ENCODE peak calls at places on chromosomes 4 and X, in six cellular contexts. U, J, Y, W, Z and H are unnamed samples.

GRCh38 chr4:186366326-186366725 is 100.3 kb downstream of the F11 start:
- DNase-seq in W (no peak), U (no peak), Y (no peak), Z (no peak), J (no peak), H (no peak)

GRCh38 chr4:155617312-155617711 is 49.3 kb upstream of the GUCY1A1 start:
- DNase-seq in J (no peak), Z (no peak), Y (no peak), U (no peak), W (no peak), H (no peak)

GRCh38 chr4:112973897-112974296 is 75.6 kb upstream of the ANK2 start:
- DNase-seq in U (no peak), Z (no peak), W (no peak), J (no peak), Y (no peak), H (no peak)

GRCh38 chr4:168711197-168712120 is 214.6 kb downstream of the PALLD start:
- DNase-seq in Z (no peak), J (no peak), Y (peak; percentile 8), W (no peak), U (peak; percentile 38), H (peak; percentile 48)

GRCh38 chrX:136183917-136184316 is 36.6 kb downstream of the FHL1 start:
- DNase-seq in J (peak; percentile 46), Y (no peak), U (no peak), W (no peak), Z (no peak), H (no peak)

GRCh38 chr4:48267574-48267973 is 2.1 kb downstream of the TEC start:
- DNase-seq in J (no peak), W (no peak), U (no peak), Y (no peak), Z (no peak), H (no peak)

GRCh38 chr4:73800206-73800605 is 36.3 kb upstream of the CXCL6 start:
- DNase-seq in U (no peak), J (no peak), Y (no peak), Z (no peak), W (no peak), H (no peak)

GRCh38 chr4:140296871-140297570 is 76.4 kb upstream of the SCOC start:
- DNase-seq in J (no peak), W (no peak), U (no peak), Z (no peak), Y (peak; percentile 38), H (peak; percentile 74)

GRCh38 chr4:62324215-62324614 is 1124.1 kb downstream of the ADGRL3 start:
- DNase-seq in Y (peak; percentile 9), J (no peak), U (no peak), W (no peak), Z (no peak), H (no peak)

GRCh38 chr4:168796362-168797106 is 213.5 kb downstream of the CBR4 start:
- DNase-seq in J (peak; percentile 47), Z (no peak), U (peak; percentile 45), Y (peak; percentile 71), W (no peak), H (peak; percentile 53)

GRCh38 chr4:158995040-158995439 is 107.8 kb upstream of the RAPGEF2 start:
- DNase-seq in J (no peak), Y (no peak), W (no peak), U (no peak), Z (no peak), H (no peak)

GRCh38 chr4:14787894-14788293 is 214.4 kb upstream of the CPEB2 start:
- DNase-seq in Z (no peak), J (no peak), Y (no peak), W (peak; percentile 19), U (no peak), H (peak; percentile 50)

GRCh38 chrX:119093991-119094741 is 21.4 kb downstream of the CT47C1 start:
- DNase-seq in U (no peak), W (no peak), Z (no peak), Y (no peak), J (no peak), H (peak; percentile 19)